ENCODE peak calls at places on chromosome 2, in seven cellular contexts. One of them, this sample, is unnamed.

GRCh38 chr2:85066874-85067351 is 66.3 kb upstream of the TCF7L1 start:
- DNase-seq in fibroblast of the conjunctiva: peak; percentile 81
- DNase-seq in stimulated activated CD4-positive, alpha-beta T cell treated with anti-CD3 and anti-CD28 coated beads, Interleukin-15, amount 100 ng/mL, for 1 hour: no peak
- DNase-seq in activated CD8-positive, alpha-beta memory T cell treated with anti-CD3 and anti-CD28 coated beads, Interleukin-2, amount 10 ng/mL, durations not matched to agents 7 days and 5 days: peak; percentile 65
- DNase-seq in amygdala: peak; percentile 52
- DNase-seq in left lung: no peak
- DNase-seq in M059J: peak; percentile 66
- DNase-seq in this sample: peak; percentile 42

GRCh38 chr2:235591921-235592320 is 98.1 kb downstream of the AGAP1 start:
- DNase-seq in fibroblast of the conjunctiva: no peak
- DNase-seq in stimulated activated CD4-positive, alpha-beta T cell treated with anti-CD3 and anti-CD28 coated beads, Interleukin-15, amount 100 ng/mL, for 1 hour: no peak
- DNase-seq in activated CD8-positive, alpha-beta memory T cell treated with anti-CD3 and anti-CD28 coated beads, Interleukin-2, amount 10 ng/mL, durations not matched to agents 7 days and 5 days: no peak
- DNase-seq in amygdala: no peak
- DNase-seq in left lung: no peak
- DNase-seq in M059J: peak; percentile 29
- DNase-seq in this sample: no peak

GRCh38 chr2:34188464-34188863 is 589.4 kb upstream of the FAM98A start:
- DNase-seq in fibroblast of the conjunctiva: no peak
- DNase-seq in stimulated activated CD4-positive, alpha-beta T cell treated with anti-CD3 and anti-CD28 coated beads, Interleukin-15, amount 100 ng/mL, for 1 hour: no peak
- DNase-seq in activated CD8-positive, alpha-beta memory T cell treated with anti-CD3 and anti-CD28 coated beads, Interleukin-2, amount 10 ng/mL, durations not matched to agents 7 days and 5 days: no peak
- DNase-seq in amygdala: no peak
- DNase-seq in left lung: no peak
- DNase-seq in M059J: no peak
- DNase-seq in this sample: no peak

GRCh38 chr2:203579131-203579643 is 44.1 kb upstream of the RAPH1 start:
- DNase-seq in fibroblast of the conjunctiva: no peak
- DNase-seq in stimulated activated CD4-positive, alpha-beta T cell treated with anti-CD3 and anti-CD28 coated beads, Interleukin-15, amount 100 ng/mL, for 1 hour: no peak
- DNase-seq in activated CD8-positive, alpha-beta memory T cell treated with anti-CD3 and anti-CD28 coated beads, Interleukin-2, amount 10 ng/mL, durations not matched to agents 7 days and 5 days: peak; percentile 83
- DNase-seq in amygdala: no peak
- DNase-seq in left lung: no peak
- DNase-seq in M059J: peak; percentile 88
- DNase-seq in this sample: no peak

GRCh38 chr2:143759455-143759854 is 630.2 kb downstream of the ARHGAP15 start:
- DNase-seq in fibroblast of the conjunctiva: no peak
- DNase-seq in stimulated activated CD4-positive, alpha-beta T cell treated with anti-CD3 and anti-CD28 coated beads, Interleukin-15, amount 100 ng/mL, for 1 hour: no peak
- DNase-seq in activated CD8-positive, alpha-beta memory T cell treated with anti-CD3 and anti-CD28 coated beads, Interleukin-2, amount 10 ng/mL, durations not matched to agents 7 days and 5 days: no peak
- DNase-seq in amygdala: no peak
- DNase-seq in left lung: no peak
- DNase-seq in M059J: no peak
- DNase-seq in this sample: no peak

GRCh38 chr2:204228169-204228940 is 291.8 kb downstream of the ICOS start:
- DNase-seq in fibroblast of the conjunctiva: no peak
- DNase-seq in stimulated activated CD4-positive, alpha-beta T cell treated with anti-CD3 and anti-CD28 coated beads, Interleukin-15, amount 100 ng/mL, for 1 hour: no peak
- DNase-seq in activated CD8-positive, alpha-beta memory T cell treated with anti-CD3 and anti-CD28 coated beads, Interleukin-2, amount 10 ng/mL, durations not matched to agents 7 days and 5 days: no peak
- DNase-seq in amygdala: no peak
- DNase-seq in left lung: no peak
- DNase-seq in M059J: no peak
- DNase-seq in this sample: no peak

GRCh38 chr2:218860950-218861381 is 1.4 kb downstream of the WNT6 start:
- DNase-seq in fibroblast of the conjunctiva: peak; percentile 8
- DNase-seq in stimulated activated CD4-positive, alpha-beta T cell treated with anti-CD3 and anti-CD28 coated beads, Interleukin-15, amount 100 ng/mL, for 1 hour: no peak
- DNase-seq in activated CD8-positive, alpha-beta memory T cell treated with anti-CD3 and anti-CD28 coated beads, Interleukin-2, amount 10 ng/mL, durations not matched to agents 7 days and 5 days: no peak
- DNase-seq in amygdala: no peak
- DNase-seq in left lung: no peak
- DNase-seq in M059J: no peak
- DNase-seq in this sample: peak; percentile 63

GRCh38 chr2:174485763-174486613 is 841 bp downstream of the GPR155 start:
- DNase-seq in fibroblast of the conjunctiva: no peak
- DNase-seq in stimulated activated CD4-positive, alpha-beta T cell treated with anti-CD3 and anti-CD28 coated beads, Interleukin-15, amount 100 ng/mL, for 1 hour: no peak
- DNase-seq in activated CD8-positive, alpha-beta memory T cell treated with anti-CD3 and anti-CD28 coated beads, Interleukin-2, amount 10 ng/mL, durations not matched to agents 7 days and 5 days: peak; percentile 62
- DNase-seq in amygdala: peak; percentile 9
- DNase-seq in left lung: no peak
- DNase-seq in M059J: peak; percentile 29
- DNase-seq in this sample: peak; percentile 48

GRCh38 chr2:48144777-48145176 is 238.5 kb upstream of the FBXO11 start:
- DNase-seq in fibroblast of the conjunctiva: no peak
- DNase-seq in stimulated activated CD4-positive, alpha-beta T cell treated with anti-CD3 and anti-CD28 coated beads, Interleukin-15, amount 100 ng/mL, for 1 hour: no peak
- DNase-seq in activated CD8-positive, alpha-beta memory T cell treated with anti-CD3 and anti-CD28 coated beads, Interleukin-2, amount 10 ng/mL, durations not matched to agents 7 days and 5 days: peak; percentile 57
- DNase-seq in amygdala: no peak
- DNase-seq in left lung: no peak
- DNase-seq in M059J: peak; percentile 40
- DNase-seq in this sample: no peak

GRCh38 chr2:167844714-167845530 is 402.5 kb downstream of the STK39 start:
- DNase-seq in fibroblast of the conjunctiva: no peak
- DNase-seq in stimulated activated CD4-positive, alpha-beta T cell treated with anti-CD3 and anti-CD28 coated beads, Interleukin-15, amount 100 ng/mL, for 1 hour: no peak
- DNase-seq in activated CD8-positive, alpha-beta memory T cell treated with anti-CD3 and anti-CD28 coated beads, Interleukin-2, amount 10 ng/mL, durations not matched to agents 7 days and 5 days: no peak
- DNase-seq in amygdala: no peak
- DNase-seq in left lung: no peak
- DNase-seq in M059J: no peak
- DNase-seq in this sample: no peak

GRCh38 chr2:181340891-181341290 is 116.3 kb upstream of the ITGA4 start:
- DNase-seq in fibroblast of the conjunctiva: no peak
- DNase-seq in stimulated activated CD4-positive, alpha-beta T cell treated with anti-CD3 and anti-CD28 coated beads, Interleukin-15, amount 100 ng/mL, for 1 hour: no peak
- DNase-seq in activated CD8-positive, alpha-beta memory T cell treated with anti-CD3 and anti-CD28 coated beads, Interleukin-2, amount 10 ng/mL, durations not matched to agents 7 days and 5 days: no peak
- DNase-seq in amygdala: no peak
- DNase-seq in left lung: no peak
- DNase-seq in M059J: no peak
- DNase-seq in this sample: no peak

GRCh38 chr2:27143285-27143684 is 4.1 kb upstream of the PRR30 start:
- DNase-seq in fibroblast of the conjunctiva: no peak
- DNase-seq in stimulated activated CD4-positive, alpha-beta T cell treated with anti-CD3 and anti-CD28 coated beads, Interleukin-15, amount 100 ng/mL, for 1 hour: no peak
- DNase-seq in activated CD8-positive, alpha-beta memory T cell treated with anti-CD3 and anti-CD28 coated beads, Interleukin-2, amount 10 ng/mL, durations not matched to agents 7 days and 5 days: no peak
- DNase-seq in amygdala: no peak
- DNase-seq in left lung: no peak
- DNase-seq in M059J: no peak
- DNase-seq in this sample: no peak

GRCh38 chr2:42342061-42342794 is 18.8 kb downstream of the COX7A2L start:
- DNase-seq in fibroblast of the conjunctiva: peak; percentile 61
- DNase-seq in stimulated activated CD4-positive, alpha-beta T cell treated with anti-CD3 and anti-CD28 coated beads, Interleukin-15, amount 100 ng/mL, for 1 hour: no peak
- DNase-seq in activated CD8-positive, alpha-beta memory T cell treated with anti-CD3 and anti-CD28 coated beads, Interleukin-2, amount 10 ng/mL, durations not matched to agents 7 days and 5 days: no peak
- DNase-seq in amygdala: no peak
- DNase-seq in left lung: no peak
- DNase-seq in M059J: peak; percentile 95
- DNase-seq in this sample: no peak

GRCh38 chr2:56128235-56128634 is 55.6 kb upstream of the CCDC85A start:
- DNase-seq in fibroblast of the conjunctiva: no peak
- DNase-seq in stimulated activated CD4-positive, alpha-beta T cell treated with anti-CD3 and anti-CD28 coated beads, Interleukin-15, amount 100 ng/mL, for 1 hour: no peak
- DNase-seq in activated CD8-positive, alpha-beta memory T cell treated with anti-CD3 and anti-CD28 coated beads, Interleukin-2, amount 10 ng/mL, durations not matched to agents 7 days and 5 days: no peak
- DNase-seq in amygdala: no peak
- DNase-seq in left lung: no peak
- DNase-seq in M059J: no peak
- DNase-seq in this sample: no peak

GRCh38 chr2:235618039-235618438 is 124.2 kb downstream of the AGAP1 start:
- DNase-seq in fibroblast of the conjunctiva: peak; percentile 3
- DNase-seq in stimulated activated CD4-positive, alpha-beta T cell treated with anti-CD3 and anti-CD28 coated beads, Interleukin-15, amount 100 ng/mL, for 1 hour: no peak
- DNase-seq in activated CD8-positive, alpha-beta memory T cell treated with anti-CD3 and anti-CD28 coated beads, Interleukin-2, amount 10 ng/mL, durations not matched to agents 7 days and 5 days: no peak
- DNase-seq in amygdala: no peak
- DNase-seq in left lung: no peak
- DNase-seq in M059J: peak; percentile 62
- DNase-seq in this sample: no peak

GRCh38 chr2:45988879-45989278 is 308.3 kb upstream of the EPAS1 start:
- DNase-seq in fibroblast of the conjunctiva: no peak
- DNase-seq in stimulated activated CD4-positive, alpha-beta T cell treated with anti-CD3 and anti-CD28 coated beads, Interleukin-15, amount 100 ng/mL, for 1 hour: no peak
- DNase-seq in activated CD8-positive, alpha-beta memory T cell treated with anti-CD3 and anti-CD28 coated beads, Interleukin-2, amount 10 ng/mL, durations not matched to agents 7 days and 5 days: no peak
- DNase-seq in amygdala: no peak
- DNase-seq in left lung: no peak
- DNase-seq in M059J: no peak
- DNase-seq in this sample: no peak

GRCh38 chr2:230090978-230091377 is 22.3 kb upstream of the SLC16A14 start:
- DNase-seq in fibroblast of the conjunctiva: no peak
- DNase-seq in stimulated activated CD4-positive, alpha-beta T cell treated with anti-CD3 and anti-CD28 coated beads, Interleukin-15, amount 100 ng/mL, for 1 hour: no peak
- DNase-seq in activated CD8-positive, alpha-beta memory T cell treated with anti-CD3 and anti-CD28 coated beads, Interleukin-2, amount 10 ng/mL, durations not matched to agents 7 days and 5 days: no peak
- DNase-seq in amygdala: no peak
- DNase-seq in left lung: no peak
- DNase-seq in M059J: no peak
- DNase-seq in this sample: no peak

GRCh38 chr2:54675281-54675680 is 48.2 kb upstream of the EML6 start:
- DNase-seq in fibroblast of the conjunctiva: no peak
- DNase-seq in stimulated activated CD4-positive, alpha-beta T cell treated with anti-CD3 and anti-CD28 coated beads, Interleukin-15, amount 100 ng/mL, for 1 hour: no peak
- DNase-seq in activated CD8-positive, alpha-beta memory T cell treated with anti-CD3 and anti-CD28 coated beads, Interleukin-2, amount 10 ng/mL, durations not matched to agents 7 days and 5 days: no peak
- DNase-seq in amygdala: no peak
- DNase-seq in left lung: no peak
- DNase-seq in M059J: no peak
- DNase-seq in this sample: no peak

GRCh38 chr2:105034170-105034569 is 3.7 kb upstream of the MRPS9 start:
- DNase-seq in fibroblast of the conjunctiva: no peak
- DNase-seq in stimulated activated CD4-positive, alpha-beta T cell treated with anti-CD3 and anti-CD28 coated beads, Interleukin-15, amount 100 ng/mL, for 1 hour: no peak
- DNase-seq in activated CD8-positive, alpha-beta memory T cell treated with anti-CD3 and anti-CD28 coated beads, Interleukin-2, amount 10 ng/mL, durations not matched to agents 7 days and 5 days: no peak
- DNase-seq in amygdala: no peak
- DNase-seq in left lung: no peak
- DNase-seq in M059J: no peak
- DNase-seq in this sample: no peak

GRCh38 chr2:218698885-218699284 is 11.8 kb upstream of the TTLL4 start:
- DNase-seq in fibroblast of the conjunctiva: no peak
- DNase-seq in stimulated activated CD4-positive, alpha-beta T cell treated with anti-CD3 and anti-CD28 coated beads, Interleukin-15, amount 100 ng/mL, for 1 hour: no peak
- DNase-seq in activated CD8-positive, alpha-beta memory T cell treated with anti-CD3 and anti-CD28 coated beads, Interleukin-2, amount 10 ng/mL, durations not matched to agents 7 days and 5 days: no peak
- DNase-seq in amygdala: peak; percentile 5
- DNase-seq in left lung: no peak
- DNase-seq in M059J: no peak
- DNase-seq in this sample: no peak

GRCh38 chr2:17319090-17319489 is 199.2 kb downstream of the RAD51AP2 start:
- DNase-seq in fibroblast of the conjunctiva: no peak
- DNase-seq in stimulated activated CD4-positive, alpha-beta T cell treated with anti-CD3 and anti-CD28 coated beads, Interleukin-15, amount 100 ng/mL, for 1 hour: no peak
- DNase-seq in activated CD8-positive, alpha-beta memory T cell treated with anti-CD3 and anti-CD28 coated beads, Interleukin-2, amount 10 ng/mL, durations not matched to agents 7 days and 5 days: no peak
- DNase-seq in amygdala: no peak
- DNase-seq in left lung: no peak
- DNase-seq in M059J: no peak
- DNase-seq in this sample: no peak